ENCODE peak calls at places on chromosomes 3 and 15, in four cellular contexts. One of them, this sample, is unnamed.

GRCh38 chr3:62373215-62373614 is at the start of gene FEZF2:
- DNase-seq in right lobe of liver: no peak
- DNase-seq in effector memory CD4-positive, alpha-beta T cell: no peak
- DNase-seq in mesendoderm: peak; percentile 33
- DNase-seq in this sample: no peak

GRCh38 chr3:197490659-197491058 is 65.1 kb downstream of the BDH1 start:
- DNase-seq in mesendoderm: no peak
- DNase-seq in right lobe of liver: no peak
- DNase-seq in effector memory CD4-positive, alpha-beta T cell: no peak
- DNase-seq in this sample: no peak

GRCh38 chr15:42066764-42067415 is 27.5 kb downstream of the PLA2G4D start:
- DNase-seq in effector memory CD4-positive, alpha-beta T cell: no peak
- DNase-seq in right lobe of liver: no peak
- DNase-seq in mesendoderm: no peak
- DNase-seq in this sample: no peak

GRCh38 chr15:74156678-74157411 is 16.7 kb upstream of the ISLR start:
- DNase-seq in right lobe of liver: no peak
- DNase-seq in mesendoderm: no peak
- DNase-seq in effector memory CD4-positive, alpha-beta T cell: no peak
- DNase-seq in this sample: no peak

GRCh38 chr15:73054417-73054963 is 2.2 kb downstream of the NEO1 start:
- DNase-seq in right lobe of liver: no peak
- DNase-seq in effector memory CD4-positive, alpha-beta T cell: no peak
- DNase-seq in mesendoderm: no peak
- DNase-seq in this sample: no peak

GRCh38 chr3:177357352-177358084 is 160.2 kb upstream of the TBL1XR1 start:
- DNase-seq in right lobe of liver: no peak
- DNase-seq in effector memory CD4-positive, alpha-beta T cell: no peak
- DNase-seq in mesendoderm: peak; percentile 88
- DNase-seq in this sample: no peak

GRCh38 chr3:112604536-112604935 is 36.4 kb downstream of the CCDC80 start:
- DNase-seq in effector memory CD4-positive, alpha-beta T cell: no peak
- DNase-seq in mesendoderm: no peak
- DNase-seq in right lobe of liver: no peak
- DNase-seq in this sample: no peak

GRCh38 chr15:63905131-63905530 is 71.4 kb upstream of the HERC1 start:
- DNase-seq in right lobe of liver: peak; percentile 46
- DNase-seq in mesendoderm: no peak
- DNase-seq in effector memory CD4-positive, alpha-beta T cell: no peak
- DNase-seq in this sample: peak; percentile 29

GRCh38 chr3:10722921-10723320 is 93.1 kb upstream of the SLC6A11 start:
- DNase-seq in right lobe of liver: no peak
- DNase-seq in effector memory CD4-positive, alpha-beta T cell: no peak
- DNase-seq in mesendoderm: no peak
- DNase-seq in this sample: no peak

GRCh38 chr3:182294256-182294655 is 499.0 kb upstream of the ATP11B start:
- DNase-seq in effector memory CD4-positive, alpha-beta T cell: no peak
- DNase-seq in mesendoderm: no peak
- DNase-seq in right lobe of liver: no peak
- DNase-seq in this sample: no peak

GRCh38 chr15:58568157-58568571 is 136.4 kb downstream of the LIPC start:
- DNase-seq in mesendoderm: no peak
- DNase-seq in effector memory CD4-positive, alpha-beta T cell: no peak
- DNase-seq in right lobe of liver: no peak
- DNase-seq in this sample: no peak

GRCh38 chr3:65944252-65944651 is 94.5 kb downstream of the MAGI1 start:
- DNase-seq in effector memory CD4-positive, alpha-beta T cell: no peak
- DNase-seq in right lobe of liver: no peak
- DNase-seq in mesendoderm: no peak
- DNase-seq in this sample: no peak
- H3K27ac ChIP-seq in effector memory CD4-positive, alpha-beta T cell: no peak overlapping the region
- H3K27ac ChIP-seq in right lobe of liver: no peak overlapping the region
- H3K27ac ChIP-seq in mesendoderm: no peak overlapping the region
- H3K27ac ChIP-seq in this sample: no peak overlapping the region

GRCh38 chr3:138817685-138818084 is 17.0 kb downstream of the PIK3CB start:
- DNase-seq in right lobe of liver: no peak
- DNase-seq in effector memory CD4-positive, alpha-beta T cell: no peak
- DNase-seq in mesendoderm: no peak
- DNase-seq in this sample: no peak
- H3K27ac ChIP-seq in right lobe of liver: no peak overlapping the region
- H3K27ac ChIP-seq in effector memory CD4-positive, alpha-beta T cell: no peak overlapping the region
- H3K27ac ChIP-seq in mesendoderm: no peak overlapping the region
- H3K27ac ChIP-seq in this sample: no peak overlapping the region

DNA sequence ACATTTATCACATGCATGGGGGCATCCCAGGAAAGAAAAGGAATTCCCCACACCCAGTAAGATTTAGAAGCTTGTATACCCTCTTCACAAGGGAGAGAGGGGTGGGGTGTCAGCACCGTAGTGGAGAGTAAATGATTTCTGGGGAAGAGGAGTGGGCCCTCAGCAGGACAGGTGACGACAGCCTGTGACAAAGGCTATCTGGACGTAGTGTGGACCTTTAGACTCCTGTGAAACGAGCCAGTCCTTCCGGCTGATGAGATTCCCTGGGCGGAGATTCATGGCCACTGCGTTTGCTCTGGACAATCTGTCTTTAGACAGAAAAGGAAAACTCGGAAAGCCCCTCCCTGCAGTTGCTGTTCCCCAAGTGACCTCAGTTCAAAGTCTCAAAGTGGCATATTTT is 1.7 kb upstream of the FAM3D start:
- DNase-seq in mesendoderm: no peak
- DNase-seq in right lobe of liver: no peak
- DNase-seq in effector memory CD4-positive, alpha-beta T cell: no peak
- DNase-seq in this sample: no peak
- H3K27ac ChIP-seq in mesendoderm: no peak overlapping the region
- H3K27ac ChIP-seq in right lobe of liver: no peak overlapping the region
- H3K27ac ChIP-seq in effector memory CD4-positive, alpha-beta T cell: no peak overlapping the region
- H3K27ac ChIP-seq in this sample: no peak overlapping the region

GRCh38 chr3:40213556-40213955 is 96.0 kb upstream of the EIF1B start:
- DNase-seq in mesendoderm: no peak
- DNase-seq in right lobe of liver: no peak
- DNase-seq in effector memory CD4-positive, alpha-beta T cell: no peak
- DNase-seq in this sample: no peak

GRCh38 chr3:40208251-40208650 is 101.3 kb upstream of the EIF1B start:
- DNase-seq in effector memory CD4-positive, alpha-beta T cell: no peak
- DNase-seq in mesendoderm: no peak
- DNase-seq in right lobe of liver: no peak
- DNase-seq in this sample: no peak

GRCh38 chr3:40215015-40215414 is 94.5 kb upstream of the EIF1B start:
- DNase-seq in right lobe of liver: no peak
- DNase-seq in mesendoderm: no peak
- DNase-seq in effector memory CD4-positive, alpha-beta T cell: no peak
- DNase-seq in this sample: no peak

GRCh38 chr3:40207796-40208195 is 101.7 kb upstream of the EIF1B start:
- DNase-seq in effector memory CD4-positive, alpha-beta T cell: no peak
- DNase-seq in right lobe of liver: no peak
- DNase-seq in mesendoderm: no peak
- DNase-seq in this sample: no peak

DNA sequence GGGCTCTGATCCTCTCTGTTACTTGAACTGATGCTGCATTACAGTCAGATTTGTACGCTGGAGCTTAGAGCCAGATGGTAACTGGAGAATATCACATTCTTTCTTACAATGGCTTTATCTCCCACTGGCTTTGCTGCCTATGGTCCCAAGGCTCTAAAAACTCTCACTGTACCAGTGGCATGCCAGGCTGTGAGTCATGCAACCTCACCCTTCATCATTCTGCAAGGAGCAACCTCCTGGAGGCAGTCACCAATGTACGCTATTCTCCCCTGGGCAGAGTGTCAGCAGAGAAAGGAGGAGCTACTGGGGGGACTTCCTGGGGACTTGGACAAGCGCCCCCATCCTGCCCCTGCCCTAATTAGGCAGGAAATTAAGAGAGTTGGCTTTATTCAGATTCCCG is 97.9 kb upstream of the EIF1B start:
- DNase-seq in right lobe of liver: no peak
- DNase-seq in effector memory CD4-positive, alpha-beta T cell: no peak
- DNase-seq in mesendoderm: no peak
- DNase-seq in this sample: no peak
- H3K27ac ChIP-seq in right lobe of liver: no peak overlapping the region
- H3K27ac ChIP-seq in effector memory CD4-positive, alpha-beta T cell: no peak overlapping the region
- H3K27ac ChIP-seq in mesendoderm: no peak overlapping the region
- H3K27ac ChIP-seq in this sample: no peak overlapping the region

DNA sequence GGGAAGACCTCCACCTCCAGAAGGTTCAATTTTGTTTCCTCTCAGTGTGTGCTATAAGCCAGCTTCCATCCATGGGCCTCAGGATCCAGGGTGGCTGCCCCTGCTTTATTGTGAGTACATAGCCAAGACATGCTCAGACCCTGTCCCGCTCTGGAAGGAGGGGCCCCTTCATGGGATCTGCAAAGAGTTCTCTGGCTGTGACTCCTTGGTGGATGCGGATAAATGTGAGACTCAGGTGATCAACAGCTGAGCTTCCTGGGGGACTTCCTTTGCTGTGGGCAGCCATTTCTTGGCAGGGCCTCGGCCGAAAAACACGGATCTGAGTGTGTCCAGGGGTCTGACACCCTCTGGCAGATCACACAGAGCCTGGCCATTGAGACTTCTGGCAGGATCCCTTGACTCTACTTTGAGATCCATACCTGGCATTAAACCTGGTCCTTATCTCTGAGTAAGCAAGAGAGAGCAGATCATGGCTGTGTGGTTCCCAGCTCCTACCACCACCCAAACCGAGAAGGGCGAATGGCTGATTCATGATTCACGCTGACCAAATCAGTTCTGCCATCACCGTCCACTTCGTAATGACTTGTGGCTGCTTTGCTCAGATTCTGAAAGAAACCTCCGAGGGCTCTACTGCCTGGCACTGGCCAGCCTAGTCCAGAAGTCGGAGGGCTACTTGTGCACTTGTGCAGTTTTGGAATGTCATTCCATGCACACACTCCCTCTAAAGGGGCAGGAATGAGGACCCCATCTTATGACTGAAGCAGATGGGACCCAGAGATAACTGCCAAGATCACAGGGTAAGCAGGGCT is 68.1 kb downstream of the SENP2 start:
- DNase-seq in right lobe of liver: no peak
- DNase-seq in mesendoderm: no peak
- DNase-seq in effector memory CD4-positive, alpha-beta T cell: no peak
- DNase-seq in this sample: no peak
- H3K27ac ChIP-seq in right lobe of liver: no peak overlapping the region
- H3K27ac ChIP-seq in mesendoderm: no peak overlapping the region
- H3K27ac ChIP-seq in effector memory CD4-positive, alpha-beta T cell: no peak overlapping the region
- H3K27ac ChIP-seq in this sample: no peak overlapping the region

GRCh38 chr3:166785851-166786250 is 594.2 kb downstream of the ZBBX start:
- DNase-seq in right lobe of liver: no peak
- DNase-seq in mesendoderm: no peak
- DNase-seq in effector memory CD4-positive, alpha-beta T cell: no peak
- DNase-seq in this sample: no peak

GRCh38 chr3:166783206-166783605 is 596.9 kb downstream of the ZBBX start:
- DNase-seq in right lobe of liver: no peak
- DNase-seq in mesendoderm: no peak
- DNase-seq in effector memory CD4-positive, alpha-beta T cell: no peak
- DNase-seq in this sample: no peak

GRCh38 chr3:166788936-166789335 is 591.2 kb downstream of the ZBBX start:
- DNase-seq in right lobe of liver: no peak
- DNase-seq in effector memory CD4-positive, alpha-beta T cell: no peak
- DNase-seq in mesendoderm: no peak
- DNase-seq in this sample: no peak
- H3K27ac ChIP-seq in right lobe of liver: no peak overlapping the region
- H3K27ac ChIP-seq in effector memory CD4-positive, alpha-beta T cell: no peak overlapping the region
- H3K27ac ChIP-seq in mesendoderm: no peak overlapping the region
- H3K27ac ChIP-seq in this sample: no peak overlapping the region

GRCh38 chr3:72998489-72998888 is 1.9 kb downstream of the PPP4R2 start:
- DNase-seq in mesendoderm: no peak
- DNase-seq in effector memory CD4-positive, alpha-beta T cell: no peak
- DNase-seq in right lobe of liver: no peak
- DNase-seq in this sample: no peak
- H3K27ac ChIP-seq in mesendoderm: no peak overlapping the region
- H3K27ac ChIP-seq in effector memory CD4-positive, alpha-beta T cell: no peak overlapping the region
- H3K27ac ChIP-seq in right lobe of liver: peak overlapping the region; percentile 97
- H3K27ac ChIP-seq in this sample: no peak overlapping the region

GRCh38 chr3:30044515-30044914 is 561.9 kb upstream of the TGFBR2 start:
- DNase-seq in mesendoderm: no peak
- DNase-seq in effector memory CD4-positive, alpha-beta T cell: no peak
- DNase-seq in right lobe of liver: no peak
- DNase-seq in this sample: no peak

GRCh38 chr3:30042274-30042859 is 564.0 kb upstream of the TGFBR2 start:
- DNase-seq in mesendoderm: peak; percentile 76
- DNase-seq in right lobe of liver: no peak
- DNase-seq in effector memory CD4-positive, alpha-beta T cell: peak; percentile 28
- DNase-seq in this sample: no peak

GRCh38 chr3:30043156-30043555 is 563.2 kb upstream of the TGFBR2 start:
- DNase-seq in right lobe of liver: no peak
- DNase-seq in mesendoderm: no peak
- DNase-seq in effector memory CD4-positive, alpha-beta T cell: no peak
- DNase-seq in this sample: no peak
- H3K27ac ChIP-seq in right lobe of liver: no peak overlapping the region
- H3K27ac ChIP-seq in mesendoderm: no peak overlapping the region
- H3K27ac ChIP-seq in effector memory CD4-positive, alpha-beta T cell: no peak overlapping the region
- H3K27ac ChIP-seq in this sample: no peak overlapping the region

This sample was measured in kidney.